ENCODE peak calls at places on chromosome 4, in eight cellular contexts. E, J, G, I, Q, B, S and X are unnamed samples.

GRCh38 chr4:105140684-105141490 is 5.8 kb upstream of the TET2 start:
- DNase-seq in G (peak), B (no peak), J (peak), Q (peak), I (no peak), S (peak), E (no peak), X (peak)

GRCh38 chr4:84690481-84690880 is 107.6 kb downstream of the CDS1 start:
- DNase-seq in J (no peak), S (no peak), B (no peak), Q (no peak), E (no peak), I (no peak), G (no peak), X (no peak)

GRCh38 chr4:5785806-5786680 is 75.0 kb downstream of the EVC start:
- DNase-seq in B (no peak), G (no peak), I (no peak), E (no peak), S (no peak), J (no peak), Q (no peak), X (no peak)

GRCh38 chr4:37453361-37454262 is 209.1 kb downstream of the NWD2 start:
- DNase-seq in B (peak), E (peak), I (peak), G (peak), Q (peak), S (peak), J (peak), X (peak)

GRCh38 chr4:152380185-152380584 is 155.7 kb downstream of the FBXW7 start:
- DNase-seq in I (no peak), Q (no peak), E (no peak), S (no peak), B (no peak), G (no peak), J (no peak), X (no peak)

GRCh38 chr4:8639777-8640720 is 47.5 kb downstream of the CPZ start:
- DNase-seq in B (no peak), S (no peak), J (no peak), I (no peak), Q (no peak), G (no peak), E (no peak), X (no peak)

GRCh38 chr4:17619416-17620105 is 5.1 kb downstream of the MED28 start:
- DNase-seq in Q (no peak), J (no peak), G (no peak), S (no peak), I (no peak), B (no peak), E (no peak), X (no peak)

GRCh38 chr4:108141213-108142045 is 27.3 kb downstream of the LEF1 start:
- DNase-seq in G (no peak), E (no peak), S (no peak), Q (no peak), I (peak), J (no peak), B (no peak), X (no peak)

GRCh38 chr4:23857353-23857752 is 32.5 kb downstream of the PPARGC1A start:
- DNase-seq in J (no peak), I (no peak), E (no peak), B (no peak), S (no peak), Q (peak), G (no peak), X (no peak)

GRCh38 chr4:8439914-8440490 is 521 bp downstream of the ACOX3 start:
- DNase-seq in S (no peak), Q (no peak), E (no peak), J (peak), G (peak), B (no peak), I (no peak), X (peak)

GRCh38 chr4:26520728-26521442 is 30.6 kb upstream of the CCKAR start:
- DNase-seq in J (no peak), Q (no peak), G (no peak), E (peak), B (no peak), I (no peak), S (no peak), X (no peak)

GRCh38 chr4:42603865-42604264 is 53.0 kb downstream of the ATP8A1 start:
- DNase-seq in Q (no peak), B (no peak), I (no peak), S (no peak), G (no peak), E (no peak), J (no peak), X (no peak)